ENCODE peak calls at places on chromosomes 13 and 19, in six cellular contexts. One of them, this sample, is unnamed.

GRCh38 chr19:1663854-1664253 is 11.4 kb upstream of the TCF3 start:
- DNase-seq in spleen: no peak
- DNase-seq in left ventricle myocardium inferior: no peak
- DNase-seq in bronchial epithelial cell: no peak
- DNase-seq in mucosa of descending colon: no peak
- DNase-seq in kidney: no peak
- DNase-seq in this sample: no peak

GRCh38 chr19:29704562-29705558 is 10.2 kb downstream of the C19orf12 start:
- DNase-seq in spleen: no peak
- DNase-seq in left ventricle myocardium inferior: no peak
- DNase-seq in bronchial epithelial cell: no peak
- DNase-seq in mucosa of descending colon: no peak
- DNase-seq in kidney: peak; percentile 27
- DNase-seq in this sample: no peak

GRCh38 chr13:30997697-30998547 is 65.5 kb downstream of the TEX26 start:
- DNase-seq in spleen: no peak
- DNase-seq in left ventricle myocardium inferior: peak; percentile 47
- DNase-seq in bronchial epithelial cell: peak; percentile 40
- DNase-seq in mucosa of descending colon: no peak
- DNase-seq in kidney: no peak
- DNase-seq in this sample: no peak

GRCh38 chr13:101511766-101512165 is 59.3 kb downstream of the ITGBL1 start:
- DNase-seq in spleen: no peak
- DNase-seq in left ventricle myocardium inferior: no peak
- DNase-seq in bronchial epithelial cell: no peak
- DNase-seq in mucosa of descending colon: no peak
- DNase-seq in kidney: no peak
- DNase-seq in this sample: no peak

GRCh38 chr13:83503424-83503823 is 378.9 kb downstream of the SLITRK1 start:
- DNase-seq in spleen: no peak
- DNase-seq in left ventricle myocardium inferior: no peak
- DNase-seq in bronchial epithelial cell: peak; percentile 12
- DNase-seq in mucosa of descending colon: no peak
- DNase-seq in kidney: no peak
- DNase-seq in this sample: no peak

GRCh38 chr13:30486230-30487074 is 20.7 kb upstream of the HMGB1 start:
- DNase-seq in spleen: no peak
- DNase-seq in left ventricle myocardium inferior: no peak
- DNase-seq in bronchial epithelial cell: peak; percentile 66
- DNase-seq in mucosa of descending colon: no peak
- DNase-seq in kidney: no peak
- DNase-seq in this sample: no peak

GRCh38 chr13:99496322-99497142 is 4.7 kb upstream of the TM9SF2 start:
- DNase-seq in spleen: peak; percentile 84
- DNase-seq in left ventricle myocardium inferior: peak; percentile 35
- DNase-seq in bronchial epithelial cell: peak; percentile 39
- DNase-seq in mucosa of descending colon: peak; percentile 45
- DNase-seq in kidney: peak; percentile 66
- DNase-seq in this sample: peak; percentile 41

GRCh38 chr13:51728972-51729371 is 75.0 kb downstream of the DHRS12 start:
- DNase-seq in spleen: no peak
- DNase-seq in left ventricle myocardium inferior: no peak
- DNase-seq in bronchial epithelial cell: peak; percentile 92
- DNase-seq in mucosa of descending colon: no peak
- DNase-seq in kidney: no peak
- DNase-seq in this sample: no peak

GRCh38 chr19:42254083-42254849 is 662 bp downstream of the ERF start:
- DNase-seq in spleen: peak; percentile 95
- DNase-seq in left ventricle myocardium inferior: peak; percentile 79
- DNase-seq in bronchial epithelial cell: no peak
- DNase-seq in mucosa of descending colon: peak; percentile 85
- DNase-seq in kidney: peak; percentile 92
- DNase-seq in this sample: peak; percentile 73

GRCh38 chr19:3671680-3672574 is 28.3 kb downstream of the PIP5K1C start:
- DNase-seq in spleen: no peak
- DNase-seq in left ventricle myocardium inferior: no peak
- DNase-seq in bronchial epithelial cell: no peak
- DNase-seq in mucosa of descending colon: no peak
- DNase-seq in kidney: no peak
- DNase-seq in this sample: no peak

GRCh38 chr19:6354098-6354674 is 7.1 kb upstream of the CLPP start:
- DNase-seq in spleen: no peak
- DNase-seq in left ventricle myocardium inferior: no peak
- DNase-seq in bronchial epithelial cell: no peak
- DNase-seq in mucosa of descending colon: no peak
- DNase-seq in kidney: peak; percentile 8
- DNase-seq in this sample: no peak

GRCh38 chr13:23678768-23679167 is 108.6 kb downstream of the TNFRSF19 start:
- DNase-seq in spleen: no peak
- DNase-seq in left ventricle myocardium inferior: no peak
- DNase-seq in bronchial epithelial cell: peak; percentile 52
- DNase-seq in mucosa of descending colon: no peak
- DNase-seq in kidney: no peak
- DNase-seq in this sample: no peak

GRCh38 chr19:15433519-15434069 is 14.8 kb upstream of the AKAP8L start:
- DNase-seq in spleen: peak; percentile 78
- DNase-seq in left ventricle myocardium inferior: no peak
- DNase-seq in bronchial epithelial cell: no peak
- DNase-seq in mucosa of descending colon: peak; percentile 36
- DNase-seq in kidney: no peak
- DNase-seq in this sample: no peak

GRCh38 chr19:15430526-15431120 is 11.8 kb upstream of the AKAP8L start:
- DNase-seq in spleen: no peak
- DNase-seq in left ventricle myocardium inferior: no peak
- DNase-seq in bronchial epithelial cell: no peak
- DNase-seq in mucosa of descending colon: no peak
- DNase-seq in kidney: no peak
- DNase-seq in this sample: no peak

GRCh38 chr19:15431396-15432017 is 12.7 kb upstream of the AKAP8L start:
- DNase-seq in spleen: peak; percentile 67
- DNase-seq in left ventricle myocardium inferior: no peak
- DNase-seq in bronchial epithelial cell: no peak
- DNase-seq in mucosa of descending colon: no peak
- DNase-seq in kidney: no peak
- DNase-seq in this sample: no peak

GRCh38 chr19:15432629-15433518 is 14.1 kb upstream of the AKAP8L start:
- DNase-seq in spleen: peak; percentile 99
- DNase-seq in left ventricle myocardium inferior: peak; percentile 94
- DNase-seq in bronchial epithelial cell: peak; percentile 58
- DNase-seq in mucosa of descending colon: peak; percentile 97
- DNase-seq in kidney: peak; percentile 98
- DNase-seq in this sample: peak; percentile 96

DNA sequence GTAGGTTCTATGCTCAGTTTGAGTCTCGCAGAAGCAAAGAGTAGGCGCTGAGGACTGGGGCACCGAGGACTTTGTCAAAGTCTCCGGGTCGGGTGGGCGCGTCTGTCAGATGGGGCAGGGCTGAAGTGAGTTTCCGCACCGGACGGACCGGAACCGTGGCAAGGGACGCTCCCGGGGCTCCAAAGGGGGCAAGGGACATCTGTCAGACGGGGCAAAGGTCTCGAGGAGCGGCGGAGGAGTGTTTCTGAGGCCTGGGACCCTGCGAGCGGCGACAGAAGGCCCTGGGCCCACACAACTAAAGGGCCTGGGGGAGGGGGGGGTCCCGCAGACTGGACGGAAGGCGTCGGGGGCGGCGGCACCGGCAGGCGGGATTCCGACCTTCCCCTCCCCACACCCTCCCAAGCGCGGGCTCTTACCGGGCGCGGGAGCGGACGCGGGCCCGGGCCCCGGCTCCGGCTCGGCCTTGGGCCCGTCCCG is 13.3 kb upstream of the AKAP8L start:
- DNase-seq in spleen: peak; percentile 84
- DNase-seq in left ventricle myocardium inferior: no peak
- DNase-seq in bronchial epithelial cell: no peak
- DNase-seq in mucosa of descending colon: no peak
- DNase-seq in kidney: no peak
- DNase-seq in this sample: no peak
- TF ChIP-seq CTCF in spleen: no peak
- TF ChIP-seq CTCF in left ventricle myocardium inferior: no peak
- TF ChIP-seq CTCF in bronchial epithelial cell: no peak
- TF ChIP-seq CTCF in mucosa of descending colon: no peak
- TF ChIP-seq CTCF in kidney: no peak
- TF ChIP-seq CTCF in this sample: no peak

DNA sequence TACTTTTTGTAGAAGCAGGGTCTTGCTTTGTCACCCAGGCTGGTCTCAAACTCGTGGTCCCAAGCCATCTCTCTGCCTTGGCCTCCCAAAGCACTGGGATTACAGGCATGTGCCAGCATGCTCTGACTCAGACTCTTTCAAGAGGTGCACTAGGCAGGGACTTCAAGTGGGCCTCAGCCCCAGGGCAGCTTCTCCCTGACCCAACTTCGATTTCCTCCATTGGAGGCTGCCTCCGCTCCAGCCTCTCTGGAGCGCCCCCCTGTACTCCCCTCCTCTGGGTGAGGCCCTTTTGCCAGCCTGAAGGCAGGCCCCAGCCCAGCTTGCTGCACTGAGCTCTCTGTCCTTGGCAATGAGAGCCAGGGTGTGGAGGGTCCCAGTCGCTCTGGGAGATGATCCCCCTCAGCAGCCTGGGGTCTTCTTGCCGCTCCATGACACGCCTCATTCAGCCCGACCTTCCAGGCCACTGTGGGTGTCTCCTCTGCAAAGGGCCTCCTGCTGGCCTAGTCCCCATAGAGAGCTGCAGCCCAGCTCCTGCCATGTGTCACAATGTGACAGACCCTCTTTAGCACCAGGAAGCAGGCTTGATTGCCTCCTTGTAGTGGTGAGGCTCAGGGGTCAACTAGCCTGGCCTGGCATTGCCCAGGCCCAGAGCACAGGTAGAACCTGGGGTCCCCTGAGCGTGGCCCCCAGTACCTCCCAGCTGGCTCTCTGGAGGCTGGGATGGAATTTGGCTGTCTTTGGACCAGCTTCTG is 16.4 kb downstream of the CARM1 start:
- DNase-seq in spleen: no peak
- DNase-seq in left ventricle myocardium inferior: no peak
- DNase-seq in bronchial epithelial cell: peak; percentile 33
- DNase-seq in mucosa of descending colon: no peak
- DNase-seq in kidney: no peak
- DNase-seq in this sample: no peak
- TF ChIP-seq CTCF in spleen: no peak
- TF ChIP-seq CTCF in left ventricle myocardium inferior: no peak
- TF ChIP-seq CTCF in bronchial epithelial cell: no peak
- TF ChIP-seq CTCF in mucosa of descending colon: no peak
- TF ChIP-seq CTCF in kidney: no peak
- TF ChIP-seq CTCF in this sample: no peak

GRCh38 chr19:33216198-33216830 is 9.3 kb downstream of the SLC7A10 start:
- DNase-seq in spleen: no peak
- DNase-seq in left ventricle myocardium inferior: no peak
- DNase-seq in bronchial epithelial cell: no peak
- DNase-seq in mucosa of descending colon: no peak
- DNase-seq in kidney: no peak
- DNase-seq in this sample: no peak

GRCh38 chr19:33212024-33212772 is 13.5 kb downstream of the SLC7A10 start:
- DNase-seq in spleen: no peak
- DNase-seq in left ventricle myocardium inferior: no peak
- DNase-seq in bronchial epithelial cell: no peak
- DNase-seq in mucosa of descending colon: no peak
- DNase-seq in kidney: peak; percentile 75
- DNase-seq in this sample: no peak

GRCh38 chr19:33215438-33216197 is 10.0 kb downstream of the SLC7A10 start:
- DNase-seq in spleen: no peak
- DNase-seq in left ventricle myocardium inferior: no peak
- DNase-seq in bronchial epithelial cell: no peak
- DNase-seq in mucosa of descending colon: no peak
- DNase-seq in kidney: no peak
- DNase-seq in this sample: no peak

GRCh38 chr19:33212773-33213172 is 12.9 kb downstream of the SLC7A10 start:
- DNase-seq in spleen: no peak
- DNase-seq in left ventricle myocardium inferior: no peak
- DNase-seq in bronchial epithelial cell: no peak
- DNase-seq in mucosa of descending colon: no peak
- DNase-seq in kidney: no peak
- DNase-seq in this sample: no peak

GRCh38 chr19:33214621-33215020 is 11.0 kb downstream of the SLC7A10 start:
- DNase-seq in spleen: no peak
- DNase-seq in left ventricle myocardium inferior: no peak
- DNase-seq in bronchial epithelial cell: peak; percentile 10
- DNase-seq in mucosa of descending colon: no peak
- DNase-seq in kidney: no peak
- DNase-seq in this sample: no peak
- TF ChIP-seq CTCF in spleen: no peak
- TF ChIP-seq CTCF in left ventricle myocardium inferior: no peak
- TF ChIP-seq CTCF in bronchial epithelial cell: peak; percentile 16
- TF ChIP-seq CTCF in mucosa of descending colon: no peak
- TF ChIP-seq CTCF in kidney: no peak
- TF ChIP-seq CTCF in this sample: no peak

GRCh38 chr19:9913237-9914000 is 22.9 kb downstream of the OLFM2 start:
- DNase-seq in spleen: peak; percentile 59
- DNase-seq in left ventricle myocardium inferior: peak; percentile 25
- DNase-seq in bronchial epithelial cell: no peak
- DNase-seq in mucosa of descending colon: no peak
- DNase-seq in kidney: peak; percentile 64
- DNase-seq in this sample: no peak

GRCh38 chr19:9914001-9914314 is 22.4 kb downstream of the OLFM2 start:
- DNase-seq in spleen: peak; percentile 31
- DNase-seq in left ventricle myocardium inferior: no peak
- DNase-seq in bronchial epithelial cell: no peak
- DNase-seq in mucosa of descending colon: no peak
- DNase-seq in kidney: peak; percentile 66
- DNase-seq in this sample: no peak

GRCh38 chr19:9916719-9917118 is 19.6 kb downstream of the OLFM2 start:
- DNase-seq in spleen: no peak
- DNase-seq in left ventricle myocardium inferior: no peak
- DNase-seq in bronchial epithelial cell: no peak
- DNase-seq in mucosa of descending colon: no peak
- DNase-seq in kidney: no peak
- DNase-seq in this sample: no peak

GRCh38 chr19:9912551-9913236 is 23.6 kb downstream of the OLFM2 start:
- DNase-seq in spleen: no peak
- DNase-seq in left ventricle myocardium inferior: no peak
- DNase-seq in bronchial epithelial cell: no peak
- DNase-seq in mucosa of descending colon: no peak
- DNase-seq in kidney: no peak
- DNase-seq in this sample: no peak

DNA sequence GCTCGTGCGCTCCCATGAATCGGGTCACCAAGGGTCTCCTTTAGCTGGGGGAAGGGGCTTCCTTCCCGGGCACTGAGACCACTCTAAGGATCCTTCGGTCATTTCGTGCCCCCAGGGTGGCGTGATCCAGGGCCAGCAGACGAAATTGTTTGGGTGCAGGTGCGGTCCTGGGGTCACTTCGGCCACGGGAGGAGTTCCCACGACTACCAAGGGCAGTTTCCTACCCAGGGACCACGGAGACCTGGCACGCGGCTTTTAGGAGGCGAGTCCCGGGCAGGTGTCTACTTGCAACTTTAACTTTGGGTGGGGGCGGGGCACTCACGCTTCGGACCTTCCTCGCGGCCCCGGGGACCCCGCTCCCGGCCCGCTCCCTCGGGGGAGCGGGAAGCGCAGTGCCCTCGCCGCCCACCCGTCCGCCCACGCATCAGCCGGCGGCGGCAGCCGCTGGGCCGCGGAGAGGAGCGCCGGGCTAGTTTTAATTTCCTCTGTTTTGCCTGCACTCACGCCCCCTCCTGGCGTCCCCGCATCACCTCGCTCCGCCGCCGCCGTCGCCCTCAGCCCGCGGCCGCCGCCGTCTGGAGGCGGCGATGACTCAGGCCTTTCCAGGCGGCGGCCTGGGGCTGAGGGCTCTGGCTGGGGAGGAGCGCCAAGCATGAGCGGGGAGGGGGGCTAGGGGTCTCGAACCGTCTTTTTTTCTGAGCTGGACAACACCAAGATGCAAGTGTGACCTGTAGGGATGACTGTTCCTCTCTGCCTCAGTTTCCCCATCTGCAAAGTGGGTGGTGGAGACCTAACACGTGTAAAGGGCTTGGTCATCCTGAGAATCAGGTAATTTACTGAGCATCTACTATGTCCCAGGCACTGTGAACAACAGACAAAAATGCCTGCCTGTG is 21.8 kb downstream of the OLFM2 start:
- DNase-seq in spleen: peak; percentile 86
- DNase-seq in left ventricle myocardium inferior: peak; percentile 68
- DNase-seq in bronchial epithelial cell: peak; percentile 58
- DNase-seq in mucosa of descending colon: peak; percentile 81
- DNase-seq in kidney: peak; percentile 86
- DNase-seq in this sample: peak; percentile 72
- TF ChIP-seq CTCF in spleen: peak; percentile 66
- TF ChIP-seq CTCF in left ventricle myocardium inferior: peak; percentile 57
- TF ChIP-seq CTCF in bronchial epithelial cell: peak; percentile 72
- TF ChIP-seq CTCF in mucosa of descending colon: peak; percentile 28
- TF ChIP-seq CTCF in kidney: peak; percentile 46
- TF ChIP-seq CTCF in this sample: peak; percentile 73